ENCODE peak calls at places on chromosomes 5 and 9, in four cellular contexts. I, V, P and W are unnamed samples.

GRCh38 chr5:154857091-154857533 is 1.3 kb upstream of the CNOT8 start:
- DNase-seq in V (peak), I (no peak), P (no peak), W (no peak)

GRCh38 chr9:22307013-22307711 is 139.5 kb upstream of the DMRTA1 start:
- DNase-seq in I (peak), P (peak), V (no peak), W (peak)

GRCh38 chr9:121842612-121842978 is 191.2 kb downstream of the DAB2IP start:
- DNase-seq in I (no peak), V (no peak), P (peak), W (peak)

GRCh38 chr9:92964981-92965758 is 17.8 kb downstream of the FGD3 start:
- DNase-seq in I (no peak), P (no peak), V (no peak), W (no peak)

GRCh38 chr9:108316066-108316465 is 539.7 kb downstream of the ACTL7B start:
- DNase-seq in V (no peak), P (no peak), I (no peak), W (no peak)

GRCh38 chr5:88536146-88536545 is 267.5 kb upstream of the TMEM161B start:
- DNase-seq in P (peak), V (no peak), I (no peak), W (no peak)

GRCh38 chr5:151092750-151093149 is 11.9 kb upstream of the TNIP1 start:
- DNase-seq in P (peak), I (no peak), V (no peak), W (peak)

GRCh38 chr5:14665110-14665822 is 748 bp downstream of the OTULIN start:
- DNase-seq in I (peak), P (no peak), V (no peak), W (peak)

GRCh38 chr5:67805666-67806348 is 409.7 kb upstream of the PIK3R1 start:
- DNase-seq in I (no peak), V (no peak), P (no peak), W (no peak)

GRCh38 chr5:127830157-127830556 is 127.0 kb downstream of the CCDC192 start:
- DNase-seq in I (no peak), V (no peak), P (peak), W (no peak)

GRCh38 chr5:35162848-35163770 is 67.2 kb downstream of the PRLR start:
- DNase-seq in P (no peak), I (no peak), V (no peak), W (no peak)

GRCh38 chr9:112020680-112021596 is 124.3 kb downstream of the UGCG start:
- DNase-seq in P (peak), I (no peak), V (no peak), W (peak)

GRCh38 chr9:137486545-137487453 is 27.7 kb upstream of the NSMF start:
- DNase-seq in P (no peak), V (no peak), I (no peak), W (no peak)

GRCh38 chr9:971901-972511 is 4.4 kb upstream of the DMRT3 start:
- DNase-seq in P (no peak), V (no peak), I (no peak), W (no peak)

GRCh38 chr5:26121343-26121742 is 917.0 kb downstream of the CDH9 start:
- DNase-seq in I (no peak), V (no peak), P (no peak), W (no peak)

GRCh38 chr5:14490309-14490711 is 91.3 kb upstream of the OTULINL start:
- DNase-seq in V (no peak), P (peak), I (peak), W (peak)

GRCh38 chr5:102545175-102545574 is 46.4 kb upstream of the SLCO6A1 start:
- DNase-seq in I (peak), V (no peak), P (no peak), W (no peak)

GRCh38 chr5:41176952-41177351 is 36.4 kb downstream of the C6 start:
- DNase-seq in P (peak), I (no peak), V (no peak), W (peak)